ENCODE peak calls at places on chromosomes 5 and 9, in eight cellular contexts. One of them, this sample, is unnamed.
A peak's percentile ranks its signal among the peaks of the same experiment; 100 is the strongest.

GRCh38 chr5:65102826-65103673 is 334.3 kb downstream of the CWC27 start:
- DNase-seq in fibroblast of lung: peak; percentile 51
- DNase-seq in fibroblast of the aortic adventitia: peak; percentile 30
- DNase-seq in brain microvascular endothelial cell: no peak
- DNase-seq in cardiac muscle cell: no peak
- DNase-seq in CD8-positive, alpha-beta T cell: peak; percentile 59
- DNase-seq in thoracic aorta: no peak
- DNase-seq in adrenal gland: peak; percentile 63
- DNase-seq in this sample: no peak

GRCh38 chr5:78534148-78535009 is 114.2 kb downstream of the LHFPL2 start:
- DNase-seq in fibroblast of lung: peak; percentile 46
- DNase-seq in fibroblast of the aortic adventitia: peak; percentile 58
- DNase-seq in brain microvascular endothelial cell: peak; percentile 90
- DNase-seq in cardiac muscle cell: no peak
- DNase-seq in CD8-positive, alpha-beta T cell: no peak
- DNase-seq in thoracic aorta: peak; percentile 50
- DNase-seq in adrenal gland: peak; percentile 68
- DNase-seq in this sample: no peak

GRCh38 chr9:34381323-34381722 is 4.6 kb upstream of the MYORG start:
- DNase-seq in fibroblast of lung: no peak
- DNase-seq in fibroblast of the aortic adventitia: no peak
- DNase-seq in brain microvascular endothelial cell: no peak
- DNase-seq in cardiac muscle cell: no peak
- DNase-seq in CD8-positive, alpha-beta T cell: peak; percentile 26
- DNase-seq in thoracic aorta: no peak
- DNase-seq in adrenal gland: no peak
- DNase-seq in this sample: no peak

GRCh38 chr5:30505014-30505886 is 688.2 kb upstream of the CDH6 start:
- DNase-seq in fibroblast of lung: peak; percentile 8
- DNase-seq in fibroblast of the aortic adventitia: peak; percentile 25
- DNase-seq in brain microvascular endothelial cell: no peak
- DNase-seq in cardiac muscle cell: no peak
- DNase-seq in CD8-positive, alpha-beta T cell: no peak
- DNase-seq in thoracic aorta: no peak
- DNase-seq in adrenal gland: no peak
- DNase-seq in this sample: peak; percentile 1

GRCh38 chr5:133471699-133472098 is 140.6 kb downstream of the FSTL4 start:
- DNase-seq in fibroblast of lung: no peak
- DNase-seq in fibroblast of the aortic adventitia: no peak
- DNase-seq in brain microvascular endothelial cell: no peak
- DNase-seq in cardiac muscle cell: no peak
- DNase-seq in CD8-positive, alpha-beta T cell: no peak
- DNase-seq in thoracic aorta: no peak
- DNase-seq in adrenal gland: no peak
- DNase-seq in this sample: no peak

GRCh38 chr5:646396-647201 is 34.5 kb downstream of the CEP72 start:
- DNase-seq in fibroblast of lung: peak; percentile 12
- DNase-seq in fibroblast of the aortic adventitia: no peak
- DNase-seq in brain microvascular endothelial cell: no peak
- DNase-seq in cardiac muscle cell: no peak
- DNase-seq in CD8-positive, alpha-beta T cell: no peak
- DNase-seq in thoracic aorta: no peak
- DNase-seq in adrenal gland: no peak
- DNase-seq in this sample: no peak

GRCh38 chr9:28267351-28267750 is 694.1 kb upstream of the C9orf72 start:
- DNase-seq in fibroblast of lung: no peak
- DNase-seq in fibroblast of the aortic adventitia: no peak
- DNase-seq in brain microvascular endothelial cell: no peak
- DNase-seq in cardiac muscle cell: no peak
- DNase-seq in CD8-positive, alpha-beta T cell: no peak
- DNase-seq in thoracic aorta: no peak
- DNase-seq in adrenal gland: no peak
- DNase-seq in this sample: no peak

GRCh38 chr5:175555168-175555745 is 76.9 kb downstream of the SFXN1 start:
- DNase-seq in fibroblast of lung: no peak
- DNase-seq in fibroblast of the aortic adventitia: no peak
- DNase-seq in brain microvascular endothelial cell: no peak
- DNase-seq in cardiac muscle cell: no peak
- DNase-seq in CD8-positive, alpha-beta T cell: no peak
- DNase-seq in thoracic aorta: no peak
- DNase-seq in adrenal gland: no peak
- DNase-seq in this sample: no peak

GRCh38 chr5:156379198-156379597 is 52.2 kb downstream of the SGCD start:
- DNase-seq in fibroblast of lung: no peak
- DNase-seq in fibroblast of the aortic adventitia: no peak
- DNase-seq in brain microvascular endothelial cell: no peak
- DNase-seq in cardiac muscle cell: no peak
- DNase-seq in CD8-positive, alpha-beta T cell: no peak
- DNase-seq in thoracic aorta: no peak
- DNase-seq in adrenal gland: no peak
- DNase-seq in this sample: no peak

GRCh38 chr9:124218438-124219289 is 39.1 kb upstream of the NEK6 start:
- DNase-seq in fibroblast of lung: peak; percentile 28
- DNase-seq in fibroblast of the aortic adventitia: peak; percentile 12
- DNase-seq in brain microvascular endothelial cell: peak; percentile 53
- DNase-seq in cardiac muscle cell: no peak
- DNase-seq in CD8-positive, alpha-beta T cell: no peak
- DNase-seq in thoracic aorta: no peak
- DNase-seq in adrenal gland: peak; percentile 59
- DNase-seq in this sample: peak; percentile 68

GRCh38 chr9:9998491-9999287 is 614.1 kb downstream of the PTPRD start:
- DNase-seq in fibroblast of lung: peak; percentile 1
- DNase-seq in fibroblast of the aortic adventitia: no peak
- DNase-seq in brain microvascular endothelial cell: no peak
- DNase-seq in cardiac muscle cell: peak; percentile 68
- DNase-seq in CD8-positive, alpha-beta T cell: no peak
- DNase-seq in thoracic aorta: no peak
- DNase-seq in adrenal gland: no peak
- DNase-seq in this sample: no peak

GRCh38 chr5:36452394-36453100 is 150.8 kb upstream of the RANBP3L start:
- DNase-seq in fibroblast of lung: no peak
- DNase-seq in fibroblast of the aortic adventitia: no peak
- DNase-seq in brain microvascular endothelial cell: no peak
- DNase-seq in cardiac muscle cell: no peak
- DNase-seq in CD8-positive, alpha-beta T cell: no peak
- DNase-seq in thoracic aorta: no peak
- DNase-seq in adrenal gland: no peak
- DNase-seq in this sample: no peak

GRCh38 chr5:122163151-122164069 is 34.1 kb downstream of the ZNF474 start:
- DNase-seq in fibroblast of lung: peak; percentile 90
- DNase-seq in fibroblast of the aortic adventitia: peak; percentile 96
- DNase-seq in brain microvascular endothelial cell: peak; percentile 91
- DNase-seq in cardiac muscle cell: no peak
- DNase-seq in CD8-positive, alpha-beta T cell: no peak
- DNase-seq in thoracic aorta: peak; percentile 33
- DNase-seq in adrenal gland: no peak
- DNase-seq in this sample: peak; percentile 95

GRCh38 chr5:37248970-37249819 is at the start of gene CPLANE1:
- DNase-seq in fibroblast of lung: peak; percentile 79
- DNase-seq in fibroblast of the aortic adventitia: peak; percentile 72
- DNase-seq in brain microvascular endothelial cell: peak; percentile 56
- DNase-seq in cardiac muscle cell: peak; percentile 96
- DNase-seq in CD8-positive, alpha-beta T cell: peak; percentile 54
- DNase-seq in thoracic aorta: peak; percentile 3
- DNase-seq in adrenal gland: peak; percentile 84
- DNase-seq in this sample: peak; percentile 90

DNA sequence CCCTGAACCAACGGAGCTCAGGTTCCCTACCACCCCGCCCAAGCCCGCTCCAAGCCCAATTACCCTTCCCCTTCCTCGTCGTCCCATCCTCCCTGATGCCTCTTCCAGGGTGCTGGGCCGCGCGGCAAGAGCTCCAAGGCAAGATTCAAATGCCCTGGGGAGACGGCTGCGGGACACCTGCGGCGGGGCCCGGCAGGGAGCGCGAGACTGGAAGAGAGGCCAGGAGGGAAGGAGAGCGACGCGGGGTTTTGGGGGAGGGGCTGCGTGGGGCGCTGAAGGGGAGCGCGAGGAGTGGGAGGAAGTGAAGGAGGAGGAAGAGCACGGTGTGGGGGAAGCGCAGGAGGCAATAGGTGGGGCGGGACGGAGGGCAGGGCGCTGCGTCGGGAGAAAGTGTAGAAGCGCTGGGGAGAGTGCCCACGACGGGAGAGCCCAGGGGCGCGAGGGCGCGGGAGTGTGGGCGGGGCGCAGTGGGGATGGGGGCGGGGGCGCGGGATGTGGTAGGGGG is 975 bp upstream of the NXNL2 start:
- DNase-seq in fibroblast of lung: peak; percentile 32
- DNase-seq in fibroblast of the aortic adventitia: no peak
- DNase-seq in brain microvascular endothelial cell: no peak
- DNase-seq in cardiac muscle cell: peak; percentile 25
- DNase-seq in CD8-positive, alpha-beta T cell: no peak
- DNase-seq in thoracic aorta: no peak
- DNase-seq in adrenal gland: no peak
- DNase-seq in this sample: peak; percentile 56
- TF ChIP-seq CTCF in fibroblast of lung: peak; percentile 18
- TF ChIP-seq CTCF in fibroblast of the aortic adventitia: peak; percentile 25
- TF ChIP-seq CTCF in brain microvascular endothelial cell: peak; percentile 29
- TF ChIP-seq CTCF in cardiac muscle cell: no peak
- TF ChIP-seq CTCF in CD8-positive, alpha-beta T cell: no peak
- TF ChIP-seq CTCF in thoracic aorta: no peak
- TF ChIP-seq CTCF in adrenal gland: no peak
- TF ChIP-seq CTCF in this sample: peak; percentile 11

GRCh38 chr5:67106626-67107342 is 89.8 kb downstream of the CD180 start:
- DNase-seq in fibroblast of lung: no peak
- DNase-seq in fibroblast of the aortic adventitia: no peak
- DNase-seq in brain microvascular endothelial cell: no peak
- DNase-seq in cardiac muscle cell: no peak
- DNase-seq in CD8-positive, alpha-beta T cell: no peak
- DNase-seq in thoracic aorta: no peak
- DNase-seq in adrenal gland: no peak
- DNase-seq in this sample: no peak

GRCh38 chr5:67100301-67100700 is 96.3 kb downstream of the CD180 start:
- DNase-seq in fibroblast of lung: no peak
- DNase-seq in fibroblast of the aortic adventitia: no peak
- DNase-seq in brain microvascular endothelial cell: no peak
- DNase-seq in cardiac muscle cell: no peak
- DNase-seq in CD8-positive, alpha-beta T cell: no peak
- DNase-seq in thoracic aorta: no peak
- DNase-seq in adrenal gland: no peak
- DNase-seq in this sample: no peak

GRCh38 chr5:67102708-67103107 is 93.9 kb downstream of the CD180 start:
- DNase-seq in fibroblast of lung: no peak
- DNase-seq in fibroblast of the aortic adventitia: no peak
- DNase-seq in brain microvascular endothelial cell: no peak
- DNase-seq in cardiac muscle cell: no peak
- DNase-seq in CD8-positive, alpha-beta T cell: no peak
- DNase-seq in thoracic aorta: no peak
- DNase-seq in adrenal gland: no peak
- DNase-seq in this sample: no peak

GRCh38 chr5:67105270-67105669 is 91.3 kb downstream of the CD180 start:
- DNase-seq in fibroblast of lung: no peak
- DNase-seq in fibroblast of the aortic adventitia: no peak
- DNase-seq in brain microvascular endothelial cell: no peak
- DNase-seq in cardiac muscle cell: no peak
- DNase-seq in CD8-positive, alpha-beta T cell: no peak
- DNase-seq in thoracic aorta: no peak
- DNase-seq in adrenal gland: no peak
- DNase-seq in this sample: no peak

GRCh38 chr5:67104859-67105258 is 91.7 kb downstream of the CD180 start:
- DNase-seq in fibroblast of lung: no peak
- DNase-seq in fibroblast of the aortic adventitia: no peak
- DNase-seq in brain microvascular endothelial cell: no peak
- DNase-seq in cardiac muscle cell: peak; percentile 31
- DNase-seq in CD8-positive, alpha-beta T cell: no peak
- DNase-seq in thoracic aorta: no peak
- DNase-seq in adrenal gland: no peak
- DNase-seq in this sample: no peak
- H3K4me3 ChIP-seq in fibroblast of lung: no peak overlapping the region
- H3K4me3 ChIP-seq in fibroblast of the aortic adventitia: no peak overlapping the region
- H3K4me3 ChIP-seq in brain microvascular endothelial cell: no peak overlapping the region
- H3K4me3 ChIP-seq in cardiac muscle cell: no peak overlapping the region
- H3K4me3 ChIP-seq in CD8-positive, alpha-beta T cell: no peak overlapping the region
- H3K4me3 ChIP-seq in thoracic aorta: no peak overlapping the region
- H3K4me3 ChIP-seq in adrenal gland: no peak overlapping the region
- H3K4me3 ChIP-seq in this sample: no peak overlapping the region

GRCh38 chr5:38738898-38739743 is 106.7 kb upstream of the OSMR start:
- DNase-seq in fibroblast of lung: peak; percentile 64
- DNase-seq in fibroblast of the aortic adventitia: peak; percentile 71
- DNase-seq in brain microvascular endothelial cell: no peak
- DNase-seq in cardiac muscle cell: no peak
- DNase-seq in CD8-positive, alpha-beta T cell: no peak
- DNase-seq in thoracic aorta: no peak
- DNase-seq in adrenal gland: peak; percentile 17
- DNase-seq in this sample: no peak

GRCh38 chr5:38731461-38731860 is 114.4 kb upstream of the OSMR start:
- DNase-seq in fibroblast of lung: no peak
- DNase-seq in fibroblast of the aortic adventitia: no peak
- DNase-seq in brain microvascular endothelial cell: no peak
- DNase-seq in cardiac muscle cell: no peak
- DNase-seq in CD8-positive, alpha-beta T cell: no peak
- DNase-seq in thoracic aorta: no peak
- DNase-seq in adrenal gland: no peak
- DNase-seq in this sample: no peak

GRCh38 chr5:38736089-38736488 is 109.7 kb upstream of the OSMR start:
- DNase-seq in fibroblast of lung: no peak
- DNase-seq in fibroblast of the aortic adventitia: no peak
- DNase-seq in brain microvascular endothelial cell: no peak
- DNase-seq in cardiac muscle cell: no peak
- DNase-seq in CD8-positive, alpha-beta T cell: no peak
- DNase-seq in thoracic aorta: no peak
- DNase-seq in adrenal gland: no peak
- DNase-seq in this sample: no peak

DNA sequence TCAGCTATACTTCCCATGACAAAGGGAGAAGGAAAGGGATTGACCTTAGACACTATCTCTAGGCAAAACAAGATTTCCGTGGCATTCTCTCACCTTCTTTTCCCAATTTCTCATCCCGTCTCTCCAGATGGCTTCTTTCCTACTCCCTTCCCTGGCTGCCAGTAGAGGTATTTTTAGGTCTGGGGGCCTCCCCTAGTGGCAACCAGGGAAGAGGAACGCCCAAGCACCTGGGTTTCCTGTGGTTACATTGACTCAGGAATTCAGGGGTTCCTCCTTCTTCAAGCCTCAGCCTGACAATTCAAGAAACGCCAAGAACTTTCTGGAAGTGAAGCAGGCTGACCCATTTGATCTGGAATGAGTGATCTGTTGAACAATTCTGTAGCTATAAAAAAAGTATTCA is 111.5 kb upstream of the OSMR start:
- DNase-seq in fibroblast of lung: no peak
- DNase-seq in fibroblast of the aortic adventitia: no peak
- DNase-seq in brain microvascular endothelial cell: no peak
- DNase-seq in cardiac muscle cell: peak; percentile 54
- DNase-seq in CD8-positive, alpha-beta T cell: no peak
- DNase-seq in thoracic aorta: no peak
- DNase-seq in adrenal gland: no peak
- DNase-seq in this sample: no peak
- TF ChIP-seq CTCF in fibroblast of lung: no peak
- TF ChIP-seq CTCF in fibroblast of the aortic adventitia: no peak
- TF ChIP-seq CTCF in brain microvascular endothelial cell: no peak
- TF ChIP-seq CTCF in cardiac muscle cell: no peak
- TF ChIP-seq CTCF in CD8-positive, alpha-beta T cell: no peak
- TF ChIP-seq CTCF in thoracic aorta: no peak
- TF ChIP-seq CTCF in adrenal gland: no peak
- TF ChIP-seq CTCF in this sample: no peak

DNA sequence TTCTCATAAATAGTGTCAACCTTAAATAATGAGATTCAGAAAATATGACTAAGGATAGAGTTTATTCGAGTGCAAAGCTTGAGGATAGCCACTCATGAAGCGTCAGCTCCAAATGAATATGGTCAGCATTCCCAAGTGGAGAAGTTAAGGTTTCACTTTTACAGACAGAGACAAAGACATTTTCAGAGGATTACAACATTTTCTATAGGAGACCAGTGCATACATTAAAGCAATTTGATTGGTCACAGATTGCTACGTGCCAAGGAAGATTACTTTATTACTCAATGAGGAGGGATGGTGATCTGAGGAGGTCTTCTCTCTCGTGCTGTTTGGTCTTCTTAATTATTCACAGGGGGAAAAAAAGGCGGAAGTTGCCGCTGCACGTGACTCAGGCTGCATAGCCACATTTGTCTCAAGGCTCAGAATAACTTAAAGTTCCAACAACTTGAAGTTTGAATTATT is 60.1 kb upstream of the SPATA31C2 start:
- DNase-seq in fibroblast of lung: peak; percentile 44
- DNase-seq in fibroblast of the aortic adventitia: peak; percentile 41
- DNase-seq in brain microvascular endothelial cell: peak; percentile 5
- DNase-seq in cardiac muscle cell: no peak
- DNase-seq in CD8-positive, alpha-beta T cell: no peak
- DNase-seq in thoracic aorta: no peak
- DNase-seq in adrenal gland: peak; percentile 37
- DNase-seq in this sample: peak; percentile 45
- H3K4me3 ChIP-seq in fibroblast of lung: peak overlapping the region; percentile 22
- H3K4me3 ChIP-seq in fibroblast of the aortic adventitia: peak overlapping the region; percentile 34
- H3K4me3 ChIP-seq in brain microvascular endothelial cell: no peak overlapping the region
- H3K4me3 ChIP-seq in cardiac muscle cell: no peak overlapping the region
- H3K4me3 ChIP-seq in CD8-positive, alpha-beta T cell: no peak overlapping the region
- H3K4me3 ChIP-seq in thoracic aorta: peak overlapping the region; percentile 60
- H3K4me3 ChIP-seq in adrenal gland: peak overlapping the region; percentile 12
- H3K4me3 ChIP-seq in this sample: peak overlapping the region; percentile 31